ENCODE peak calls at places on chromosomes 5 and 9, in eight cellular contexts. One of them, this sample, is unnamed.
A peak's percentile ranks its signal among the peaks of the same experiment; 100 is the strongest.

GRCh38 chr5:73673161-73673591 is 47.2 kb downstream of the ARHGEF28 start:
- DNase-seq in kidney glomerular epithelial cell: peak; percentile 41
- DNase-seq in AG09319: peak; percentile 63
- DNase-seq in AG20443: peak; percentile 47
- DNase-seq in right cardiac atrium: no peak
- DNase-seq in Calu3: no peak
- DNase-seq in NCI-H1092: no peak
- DNase-seq in 8988T: no peak
- DNase-seq in this sample: no peak

GRCh38 chr5:14269395-14269794 is 126.3 kb downstream of the TRIO start:
- DNase-seq in NCI-H1092: no peak
- DNase-seq in right cardiac atrium: no peak
- DNase-seq in kidney glomerular epithelial cell: no peak
- DNase-seq in Calu3: no peak
- DNase-seq in 8988T: no peak
- DNase-seq in AG20443: no peak
- DNase-seq in AG09319: no peak
- DNase-seq in this sample: no peak

GRCh38 chr5:57302643-57303042 is 128.8 kb downstream of the GPBP1 start:
- DNase-seq in kidney glomerular epithelial cell: peak; percentile 55
- DNase-seq in right cardiac atrium: no peak
- DNase-seq in Calu3: no peak
- DNase-seq in AG20443: no peak
- DNase-seq in 8988T: no peak
- DNase-seq in AG09319: no peak
- DNase-seq in NCI-H1092: no peak
- DNase-seq in this sample: no peak

GRCh38 chr9:124665391-124666058 is 105.6 kb downstream of the NR6A1 start:
- DNase-seq in AG09319: no peak
- DNase-seq in 8988T: no peak
- DNase-seq in kidney glomerular epithelial cell: peak; percentile 72
- DNase-seq in NCI-H1092: no peak
- DNase-seq in right cardiac atrium: no peak
- DNase-seq in AG20443: peak; percentile 21
- DNase-seq in Calu3: peak; percentile 11
- DNase-seq in this sample: no peak

GRCh38 chr5:178416206-178416882 is 173.8 kb downstream of the COL23A1 start:
- DNase-seq in 8988T: no peak
- DNase-seq in AG20443: no peak
- DNase-seq in NCI-H1092: no peak
- DNase-seq in right cardiac atrium: no peak
- DNase-seq in AG09319: no peak
- DNase-seq in Calu3: no peak
- DNase-seq in kidney glomerular epithelial cell: no peak
- DNase-seq in this sample: no peak

GRCh38 chr5:76601470-76601869 is 21.7 kb downstream of the F2RL2 start:
- DNase-seq in AG20443: peak; percentile 74
- DNase-seq in kidney glomerular epithelial cell: peak; percentile 42
- DNase-seq in AG09319: peak; percentile 55
- DNase-seq in Calu3: peak; percentile 57
- DNase-seq in 8988T: no peak
- DNase-seq in right cardiac atrium: no peak
- DNase-seq in NCI-H1092: no peak
- DNase-seq in this sample: peak; percentile 6

GRCh38 chr5:143433680-143434079 is 30.2 kb upstream of the NR3C1 start:
- DNase-seq in AG09319: no peak
- DNase-seq in right cardiac atrium: no peak
- DNase-seq in 8988T: no peak
- DNase-seq in NCI-H1092: no peak
- DNase-seq in kidney glomerular epithelial cell: no peak
- DNase-seq in AG20443: no peak
- DNase-seq in Calu3: no peak
- DNase-seq in this sample: no peak

GRCh38 chr5:41408676-41409443 is 101.5 kb downstream of the PLCXD3 start:
- DNase-seq in AG20443: peak; percentile 25
- DNase-seq in AG09319: no peak
- DNase-seq in kidney glomerular epithelial cell: peak; percentile 12
- DNase-seq in 8988T: no peak
- DNase-seq in Calu3: no peak
- DNase-seq in right cardiac atrium: peak; percentile 44
- DNase-seq in NCI-H1092: no peak
- DNase-seq in this sample: no peak

GRCh38 chr5:67115238-67115637 is 81.4 kb downstream of the CD180 start:
- DNase-seq in AG09319: no peak
- DNase-seq in Calu3: no peak
- DNase-seq in 8988T: no peak
- DNase-seq in right cardiac atrium: no peak
- DNase-seq in NCI-H1092: peak; percentile 13
- DNase-seq in kidney glomerular epithelial cell: no peak
- DNase-seq in AG20443: no peak
- DNase-seq in this sample: no peak

GRCh38 chr5:173327948-173328895 is at the start of gene STC2:
- DNase-seq in AG20443: peak; percentile 92
- DNase-seq in NCI-H1092: peak; percentile 22
- DNase-seq in Calu3: peak; percentile 97
- DNase-seq in AG09319: peak; percentile 84
- DNase-seq in 8988T: peak; percentile 47
- DNase-seq in kidney glomerular epithelial cell: peak; percentile 82
- DNase-seq in right cardiac atrium: peak; percentile 91
- DNase-seq in this sample: peak; percentile 99

This sample was measured in HuH-7.5.